ENCODE peak calls at places on chromosomes 16 and 17, in ten cellular contexts. One of them, this sample, is unnamed. For H3K9me3, the result is how much of the 10 kb centered on the place peaks cover.

GRCh38 chr17:78717431-78717980 is 64.6 kb downstream of the CYTH1 start:
- DNase-seq in aorta: no peak
- DNase-seq in H1: no peak
- DNase-seq in CD8-positive, alpha-beta memory T cell: no peak
- DNase-seq in mammary epithelial cell: peak
- DNase-seq in neuronal stem cell: no peak
- DNase-seq in heart left ventricle: no peak
- DNase-seq in adrenal gland: peak
- DNase-seq in transverse colon: peak
- DNase-seq in sigmoid colon: peak
- DNase-seq in this sample: peak

GRCh38 chr16:64455275-64455674 is 666.6 kb downstream of the CDH11 start:
- DNase-seq in neuronal stem cell: no peak
- DNase-seq in sigmoid colon: no peak
- DNase-seq in aorta: no peak
- DNase-seq in mammary epithelial cell: no peak
- DNase-seq in heart left ventricle: no peak
- DNase-seq in CD8-positive, alpha-beta memory T cell: no peak
- DNase-seq in transverse colon: no peak
- DNase-seq in H1: no peak
- DNase-seq in adrenal gland: no peak
- DNase-seq in this sample: no peak

GRCh38 chr17:1649844-1650409 is at the start of gene RILP:
- DNase-seq in neuronal stem cell: no peak
- DNase-seq in mammary epithelial cell: peak
- DNase-seq in adrenal gland: peak
- DNase-seq in CD8-positive, alpha-beta memory T cell: no peak
- DNase-seq in H1: no peak
- DNase-seq in transverse colon: peak
- DNase-seq in aorta: peak
- DNase-seq in sigmoid colon: peak
- DNase-seq in heart left ventricle: peak
- DNase-seq in this sample: no peak

GRCh38 chr17:44043326-44043725 is 23.1 kb downstream of the LSM12 start:
- DNase-seq in neuronal stem cell: no peak
- DNase-seq in heart left ventricle: no peak
- DNase-seq in transverse colon: no peak
- DNase-seq in sigmoid colon: peak
- DNase-seq in aorta: no peak
- DNase-seq in H1: no peak
- DNase-seq in adrenal gland: no peak
- DNase-seq in CD8-positive, alpha-beta memory T cell: no peak
- DNase-seq in mammary epithelial cell: no peak
- DNase-seq in this sample: no peak

GRCh38 chr16:86351041-86351784 is 159.1 kb upstream of the FOXF1 start:
- DNase-seq in aorta: peak
- DNase-seq in neuronal stem cell: no peak
- DNase-seq in mammary epithelial cell: no peak
- DNase-seq in H1: no peak
- DNase-seq in adrenal gland: no peak
- DNase-seq in heart left ventricle: no peak
- DNase-seq in sigmoid colon: no peak
- DNase-seq in CD8-positive, alpha-beta memory T cell: no peak
- DNase-seq in transverse colon: no peak
- DNase-seq in this sample: no peak

GRCh38 chr17:50209472-50210248 is 8.2 kb upstream of the COL1A1 start:
- DNase-seq in transverse colon: peak
- DNase-seq in H1: no peak
- DNase-seq in aorta: peak
- DNase-seq in mammary epithelial cell: no peak
- DNase-seq in sigmoid colon: peak
- DNase-seq in neuronal stem cell: no peak
- DNase-seq in CD8-positive, alpha-beta memory T cell: no peak
- DNase-seq in adrenal gland: peak
- DNase-seq in heart left ventricle: peak
- DNase-seq in this sample: peak

GRCh38 chr17:55273579-55274370 is 9.0 kb downstream of the HLF start:
- DNase-seq in sigmoid colon: peak
- DNase-seq in neuronal stem cell: no peak
- DNase-seq in mammary epithelial cell: peak
- DNase-seq in H1: no peak
- DNase-seq in transverse colon: peak
- DNase-seq in aorta: peak
- DNase-seq in CD8-positive, alpha-beta memory T cell: no peak
- DNase-seq in adrenal gland: peak
- DNase-seq in heart left ventricle: peak
- DNase-seq in this sample: no peak

GRCh38 chr17:27478901-27479531 is 22.8 kb downstream of the KSR1 start:
- DNase-seq in sigmoid colon: no peak
- DNase-seq in neuronal stem cell: no peak
- DNase-seq in aorta: no peak
- DNase-seq in H1: no peak
- DNase-seq in mammary epithelial cell: no peak
- DNase-seq in transverse colon: no peak
- DNase-seq in CD8-positive, alpha-beta memory T cell: no peak
- DNase-seq in heart left ventricle: no peak
- DNase-seq in adrenal gland: no peak
- DNase-seq in this sample: no peak

GRCh38 chr16:55240933-55241332 is 83.1 kb upstream of the IRX6 start:
- DNase-seq in heart left ventricle: no peak
- DNase-seq in H1: peak
- DNase-seq in mammary epithelial cell: no peak
- DNase-seq in sigmoid colon: no peak
- DNase-seq in CD8-positive, alpha-beta memory T cell: no peak
- DNase-seq in transverse colon: no peak
- DNase-seq in aorta: no peak
- DNase-seq in neuronal stem cell: no peak
- DNase-seq in adrenal gland: no peak
- DNase-seq in this sample: no peak

DNA sequence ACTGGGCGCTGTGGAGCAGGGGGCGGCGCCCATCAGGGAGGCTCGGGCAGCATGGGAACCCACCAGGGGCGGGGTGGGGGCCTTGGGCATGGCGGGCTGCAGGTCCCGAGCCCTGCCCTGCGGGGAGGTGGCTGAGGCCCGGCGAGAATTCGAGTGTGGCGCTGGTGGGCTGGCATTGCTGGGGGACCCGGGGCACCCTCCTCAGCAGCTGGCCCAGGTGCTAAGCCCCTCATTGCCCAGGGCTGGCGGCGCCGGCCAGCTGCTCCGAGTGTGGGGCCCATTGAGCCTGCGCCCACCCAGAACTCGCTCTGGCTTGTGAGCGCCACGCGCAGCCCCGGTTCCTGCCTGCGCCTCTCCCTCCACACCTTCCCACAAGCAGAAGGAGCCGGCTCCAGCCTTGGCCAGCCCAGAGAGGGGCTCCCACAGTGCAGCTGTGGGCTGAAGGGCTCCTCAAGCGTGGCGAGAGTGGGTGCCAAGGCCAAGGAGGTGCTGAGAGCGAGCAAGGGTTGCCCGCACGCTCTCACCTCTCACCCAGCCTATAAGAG is 5.9 kb downstream of the ALDH3A2 start:
- DNase-seq in aorta: no peak
- DNase-seq in CD8-positive, alpha-beta memory T cell: no peak
- DNase-seq in adrenal gland: no peak
- DNase-seq in mammary epithelial cell: no peak
- DNase-seq in transverse colon: no peak
- DNase-seq in H1: no peak
- DNase-seq in sigmoid colon: no peak
- DNase-seq in neuronal stem cell: no peak
- DNase-seq in heart left ventricle: no peak
- DNase-seq in this sample: no peak
- H3K9me3 ChIP-seq in aorta: under half
- H3K9me3 ChIP-seq in CD8-positive, alpha-beta memory T cell: under half
- H3K9me3 ChIP-seq in adrenal gland: under half
- H3K9me3 ChIP-seq in mammary epithelial cell: under half
- H3K9me3 ChIP-seq in transverse colon: under half
- H3K9me3 ChIP-seq in H1: under half
- H3K9me3 ChIP-seq in sigmoid colon: under half
- H3K9me3 ChIP-seq in neuronal stem cell: under half
- H3K9me3 ChIP-seq in heart left ventricle: under half
- H3K9me3 ChIP-seq in this sample: under half

DNA sequence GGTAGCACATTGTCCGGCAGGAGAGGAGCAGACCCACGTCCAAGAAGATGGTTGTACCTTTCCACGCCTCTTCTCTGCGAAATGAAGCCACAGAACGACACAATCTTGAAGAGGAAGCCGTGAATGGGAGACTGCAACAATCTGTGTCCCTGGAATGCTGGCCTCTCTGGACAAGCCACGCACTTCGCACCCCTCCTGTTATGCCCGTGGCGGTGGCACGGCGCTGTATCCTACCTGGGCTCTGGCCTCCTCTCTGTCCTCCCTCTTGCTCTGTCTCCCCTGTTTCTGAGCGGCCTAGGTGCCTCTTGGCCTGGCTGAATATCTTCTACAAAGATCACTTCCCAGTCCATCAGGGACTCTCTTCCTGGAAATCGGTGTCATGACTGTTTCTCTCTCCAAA is 717.8 kb downstream of the KCNJ18 start:
- DNase-seq in sigmoid colon: no peak
- DNase-seq in H1: no peak
- DNase-seq in mammary epithelial cell: no peak
- DNase-seq in transverse colon: no peak
- DNase-seq in adrenal gland: no peak
- DNase-seq in CD8-positive, alpha-beta memory T cell: no peak
- DNase-seq in heart left ventricle: no peak
- DNase-seq in neuronal stem cell: no peak
- DNase-seq in aorta: no peak
- DNase-seq in this sample: no peak
- H3K9me3 ChIP-seq in sigmoid colon: under half
- H3K9me3 ChIP-seq in H1: half or more
- H3K9me3 ChIP-seq in mammary epithelial cell: under half
- H3K9me3 ChIP-seq in transverse colon: under half
- H3K9me3 ChIP-seq in adrenal gland: under half
- H3K9me3 ChIP-seq in CD8-positive, alpha-beta memory T cell: under half
- H3K9me3 ChIP-seq in heart left ventricle: under half
- H3K9me3 ChIP-seq in neuronal stem cell: under half
- H3K9me3 ChIP-seq in aorta: under half
- H3K9me3 ChIP-seq in this sample: under half

DNA sequence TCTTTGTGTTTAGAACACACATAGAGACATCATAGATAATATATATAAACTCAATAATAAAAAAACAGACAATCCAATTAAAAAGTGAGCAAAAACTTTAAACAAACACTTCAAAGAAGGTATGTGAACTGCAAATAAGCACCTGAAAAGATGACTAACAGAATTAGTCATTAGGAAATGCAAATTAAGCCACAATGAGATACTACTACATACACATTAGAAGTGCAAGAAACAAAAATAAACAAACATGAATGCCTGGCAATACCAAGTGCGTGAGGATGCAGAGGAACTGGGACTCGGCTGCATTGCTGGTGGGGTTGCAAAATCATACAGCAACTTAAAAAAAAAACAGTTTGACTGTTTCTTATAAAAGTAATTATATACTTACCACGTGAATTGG is 799.0 kb downstream of the KCNJ2 start:
- DNase-seq in CD8-positive, alpha-beta memory T cell: no peak
- DNase-seq in transverse colon: no peak
- DNase-seq in neuronal stem cell: no peak
- DNase-seq in H1: no peak
- DNase-seq in heart left ventricle: no peak
- DNase-seq in aorta: no peak
- DNase-seq in mammary epithelial cell: no peak
- DNase-seq in adrenal gland: no peak
- DNase-seq in sigmoid colon: no peak
- DNase-seq in this sample: no peak
- H3K9me3 ChIP-seq in CD8-positive, alpha-beta memory T cell: under half
- H3K9me3 ChIP-seq in transverse colon: under half
- H3K9me3 ChIP-seq in neuronal stem cell: under half
- H3K9me3 ChIP-seq in H1: under half
- H3K9me3 ChIP-seq in heart left ventricle: under half
- H3K9me3 ChIP-seq in aorta: under half
- H3K9me3 ChIP-seq in mammary epithelial cell: under half
- H3K9me3 ChIP-seq in adrenal gland: under half
- H3K9me3 ChIP-seq in sigmoid colon: under half
- H3K9me3 ChIP-seq in this sample: under half

GRCh38 chr16:35447010-35447558 is 1987.7 kb downstream of the TP53TG3F start:
- DNase-seq in aorta: no peak
- DNase-seq in H1: no peak
- DNase-seq in neuronal stem cell: no peak
- DNase-seq in adrenal gland: no peak
- DNase-seq in heart left ventricle: no peak
- DNase-seq in CD8-positive, alpha-beta memory T cell: no peak
- DNase-seq in mammary epithelial cell: no peak
- DNase-seq in transverse colon: no peak
- DNase-seq in sigmoid colon: no peak
- DNase-seq in this sample: no peak

GRCh38 chr16:35450648-35451047 is 1991.2 kb downstream of the TP53TG3F start:
- DNase-seq in transverse colon: no peak
- DNase-seq in mammary epithelial cell: no peak
- DNase-seq in heart left ventricle: no peak
- DNase-seq in neuronal stem cell: no peak
- DNase-seq in sigmoid colon: no peak
- DNase-seq in aorta: no peak
- DNase-seq in CD8-positive, alpha-beta memory T cell: no peak
- DNase-seq in H1: no peak
- DNase-seq in adrenal gland: no peak
- DNase-seq in this sample: no peak

GRCh38 chr16:35452471-35452870 is 1993.1 kb downstream of the TP53TG3F start:
- DNase-seq in heart left ventricle: no peak
- DNase-seq in mammary epithelial cell: no peak
- DNase-seq in aorta: no peak
- DNase-seq in H1: no peak
- DNase-seq in CD8-positive, alpha-beta memory T cell: no peak
- DNase-seq in adrenal gland: no peak
- DNase-seq in neuronal stem cell: no peak
- DNase-seq in sigmoid colon: no peak
- DNase-seq in transverse colon: no peak
- DNase-seq in this sample: no peak

GRCh38 chr16:35449663-35450062 is 1990.3 kb downstream of the TP53TG3F start:
- DNase-seq in sigmoid colon: no peak
- DNase-seq in adrenal gland: no peak
- DNase-seq in heart left ventricle: no peak
- DNase-seq in mammary epithelial cell: no peak
- DNase-seq in transverse colon: no peak
- DNase-seq in aorta: no peak
- DNase-seq in neuronal stem cell: no peak
- DNase-seq in H1: no peak
- DNase-seq in CD8-positive, alpha-beta memory T cell: no peak
- DNase-seq in this sample: no peak
- H3K9me3 ChIP-seq in sigmoid colon: under half
- H3K9me3 ChIP-seq in adrenal gland: under half
- H3K9me3 ChIP-seq in heart left ventricle: under half
- H3K9me3 ChIP-seq in mammary epithelial cell: half or more
- H3K9me3 ChIP-seq in transverse colon: under half
- H3K9me3 ChIP-seq in aorta: under half
- H3K9me3 ChIP-seq in neuronal stem cell: under half
- H3K9me3 ChIP-seq in H1: half or more
- H3K9me3 ChIP-seq in CD8-positive, alpha-beta memory T cell: under half
- H3K9me3 ChIP-seq in this sample: under half

DNA sequence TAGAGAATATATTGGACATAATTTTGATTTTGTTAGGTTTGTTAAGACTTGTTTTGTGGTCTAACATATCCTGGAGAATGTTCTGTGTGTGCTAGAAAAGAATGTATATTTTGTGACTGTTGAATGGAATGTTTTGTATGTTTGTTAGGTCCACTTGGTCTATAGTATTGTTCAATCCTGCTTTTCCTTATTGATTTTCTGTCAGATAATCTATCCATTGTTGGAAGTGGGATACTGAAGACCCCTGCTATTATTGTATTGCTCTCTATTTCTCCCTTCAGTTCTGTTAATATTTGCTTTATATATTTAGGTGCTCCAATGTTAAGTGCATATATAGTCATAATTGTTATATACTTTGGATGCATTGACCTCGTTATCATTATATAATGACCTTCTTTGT is 33.0 kb upstream of the NKD1 start:
- DNase-seq in adrenal gland: no peak
- DNase-seq in transverse colon: no peak
- DNase-seq in CD8-positive, alpha-beta memory T cell: no peak
- DNase-seq in mammary epithelial cell: peak
- DNase-seq in sigmoid colon: no peak
- DNase-seq in heart left ventricle: no peak
- DNase-seq in H1: no peak
- DNase-seq in aorta: no peak
- DNase-seq in neuronal stem cell: no peak
- DNase-seq in this sample: no peak
- H3K9me3 ChIP-seq in adrenal gland: under half
- H3K9me3 ChIP-seq in transverse colon: under half
- H3K9me3 ChIP-seq in CD8-positive, alpha-beta memory T cell: under half
- H3K9me3 ChIP-seq in mammary epithelial cell: under half
- H3K9me3 ChIP-seq in sigmoid colon: under half
- H3K9me3 ChIP-seq in heart left ventricle: under half
- H3K9me3 ChIP-seq in H1: under half
- H3K9me3 ChIP-seq in aorta: under half
- H3K9me3 ChIP-seq in neuronal stem cell: under half
- H3K9me3 ChIP-seq in this sample: under half